ENCODE peak calls at places on chromosomes 3 and 15, in nine cellular contexts. R is HepG2, M is vagina, Z is spleen, X is transverse colon, N is breast epithelium, T is endothelial cell of umbilical vein, Y is stomach, O is suprapubic skin. D is an unnamed sample.

GRCh38 chr3:62161306-62161705 is 212.0 kb downstream of the FEZF2 start:
- DNase-seq in R (no peak), M (no peak), Z (no peak), X (no peak), N (no peak), T (peak; percentile 71), Y (no peak), O (no peak), D (no peak)

GRCh38 chr3:49707113-49707480 is 12.4 kb downstream of the AMIGO3 start:
- DNase-seq in R (no peak), M (no peak), Z (no peak), X (no peak), N (no peak), T (no peak), Y (no peak), O (no peak), D (no peak)

GRCh38 chr3:62911531-62911930 is 36.3 kb upstream of the CADPS start:
- DNase-seq in R (no peak), M (no peak), Z (no peak), X (no peak), N (no peak), T (no peak), Y (no peak), O (no peak), D (no peak)

GRCh38 chr3:13081603-13082360 is 8.6 kb upstream of the IQSEC1 start:
- DNase-seq in R (no peak), M (no peak), Z (no peak), X (no peak), N (no peak), T (no peak), Y (no peak), O (no peak), D (no peak)

GRCh38 chr3:81468385-81468784 is 293.1 kb downstream of the GBE1 start:
- DNase-seq in R (no peak), M (no peak), Z (no peak), X (peak; percentile 34), N (no peak), T (no peak), Y (no peak), O (no peak), D (no peak)

GRCh38 chr3:64291345-64291744 is 66.1 kb upstream of the PRICKLE2 start:
- DNase-seq in R (no peak), M (no peak), Z (no peak), X (peak; percentile 11), N (no peak), T (peak; percentile 22), Y (no peak), O (peak; percentile 83), D (no peak)

GRCh38 chr15:45307230-45307924 is 55.3 kb downstream of the SLC28A2 start:
- DNase-seq in R (peak; percentile 53), M (no peak), Z (no peak), X (no peak), N (no peak), T (peak; percentile 41), Y (no peak), O (no peak), D (peak; percentile 8)

GRCh38 chr15:48541659-48542334 is 103.7 kb downstream of the FBN1 start:
- DNase-seq in R (no peak), M (no peak), Z (no peak), X (no peak), N (no peak), T (peak; percentile 27), Y (no peak), O (no peak), D (no peak)

GRCh38 chr3:23094890-23095462 is 108.2 kb upstream of the UBE2E2 start:
- DNase-seq in R (peak; percentile 28), M (no peak), Z (no peak), X (no peak), N (no peak), T (peak; percentile 70), Y (no peak), O (no peak), D (no peak)

GRCh38 chr3:111173328-111173900 is 101.8 kb downstream of the NECTIN3 start:
- DNase-seq in R (no peak), M (no peak), Z (no peak), X (no peak), N (no peak), T (no peak), Y (no peak), O (no peak), D (no peak)

GRCh38 chr3:101379695-101380376 is 59.5 kb upstream of the IMPG2 start:
- DNase-seq in R (no peak), M (no peak), Z (no peak), X (no peak), N (no peak), T (no peak), Y (no peak), O (no peak), D (no peak)

GRCh38 chr15:93321881-93322282 is 232.9 kb upstream of the RGMA start:
- DNase-seq in R (peak; percentile 78), M (no peak), Z (no peak), X (no peak), N (peak; percentile 57), T (no peak), Y (peak; percentile 59), O (no peak), D (peak; percentile 48)

GRCh38 chr3:172846706-172847105 is 96.2 kb downstream of the ECT2 start:
- DNase-seq in R (no peak), M (no peak), Z (no peak), X (no peak), N (no peak), T (no peak), Y (no peak), O (no peak), D (no peak)

GRCh38 chr3:46466273-46466672 is 1.6 kb upstream of the LTF start:
- DNase-seq in R (no peak), M (peak; percentile 74), Z (no peak), X (no peak), N (no peak), T (no peak), Y (peak; percentile 84), O (no peak), D (no peak)

GRCh38 chr3:88263417-88264116 is 113.8 kb downstream of the C3orf38 start:
- DNase-seq in R (no peak), M (no peak), Z (no peak), X (peak; percentile 48), N (no peak), T (no peak), Y (no peak), O (no peak), D (no peak)

GRCh38 chr3:24496529-24497482 is 2.2 kb upstream of the THRB start:
- DNase-seq in R (peak; percentile 82), M (no peak), Z (peak; percentile 78), X (peak; percentile 77), N (no peak), T (peak; percentile 46), Y (peak; percentile 82), O (peak; percentile 86), D (peak; percentile 30)

GRCh38 chr3:28739647-28740046 is 391.0 kb upstream of the AZI2 start:
- DNase-seq in R (no peak), M (no peak), Z (no peak), X (no peak), N (no peak), T (no peak), Y (no peak), O (no peak), D (no peak)

GRCh38 chr3:158794936-158795518 is 6.8 kb upstream of the MFSD1 start:
- DNase-seq in R (peak; percentile 32), M (no peak), Z (no peak), X (no peak), N (no peak), T (peak; percentile 31), Y (no peak), O (no peak), D (no peak)

GRCh38 chr3:100060685-100061484 is 53.4 kb downstream of the FILIP1L start:
- DNase-seq in R (no peak), M (no peak), Z (no peak), X (no peak), N (no peak), T (no peak), Y (no peak), O (no peak), D (no peak)

GRCh38 chr3:126267169-126267975 is 87.0 kb upstream of the ALDH1L1 start:
- DNase-seq in R (peak; percentile 88), M (no peak), Z (no peak), X (peak; percentile 49), N (no peak), T (peak; percentile 89), Y (peak; percentile 83), O (peak; percentile 76), D (peak; percentile 61)

GRCh38 chr15:62899090-62899493 is 143.5 kb upstream of the TPM1 start:
- DNase-seq in R (peak; percentile 33), M (no peak), Z (no peak), X (peak; percentile 55), N (no peak), T (no peak), Y (no peak), O (no peak), D (peak; percentile 79)
- H3K4me1 ChIP-seq in R (peaks cover 71% of the 10 kb centered on the region), M (peaks cover 33% of the 10 kb centered on the region), Z (peaks cover 12% of the 10 kb centered on the region), X (peaks cover 34% of the 10 kb centered on the region), N (peaks cover 22% of the 10 kb centered on the region), T (peaks cover 40% of the 10 kb centered on the region), Y (peaks cover 53% of the 10 kb centered on the region), O (peaks cover 60% of the 10 kb centered on the region), D (peaks cover 15% of the 10 kb centered on the region)

DNA sequence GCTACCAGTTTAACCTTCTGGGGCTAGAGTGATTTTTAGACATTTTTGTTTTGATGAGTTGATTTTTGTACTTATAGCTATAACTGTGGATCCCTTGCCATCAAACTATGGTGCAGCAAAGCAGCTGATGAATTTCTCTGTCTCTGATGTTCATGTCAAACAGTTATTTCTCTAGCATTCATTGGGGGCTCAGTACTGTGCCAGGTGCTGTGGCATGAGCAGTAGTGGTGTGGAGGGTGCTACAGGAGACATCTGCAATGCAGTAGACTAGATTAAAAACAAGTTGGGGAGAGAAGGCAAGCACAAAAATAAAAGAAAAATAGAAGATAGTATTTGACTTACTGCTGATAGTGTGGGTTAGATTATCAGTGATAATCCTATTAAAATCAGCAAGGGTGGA is 95.3 kb downstream of the AKAP13 start:
- DNase-seq in R (no peak), M (no peak), Z (no peak), X (no peak), N (no peak), T (no peak), Y (no peak), O (no peak), D (no peak)
- H3K4me3 ChIP-seq in R (no peak overlapping the region), M (no peak overlapping the region), Z (no peak overlapping the region), X (no peak overlapping the region), N (no peak overlapping the region), T (no peak overlapping the region), Y (no peak overlapping the region), O (no peak overlapping the region), D (no peak overlapping the region)

DNA sequence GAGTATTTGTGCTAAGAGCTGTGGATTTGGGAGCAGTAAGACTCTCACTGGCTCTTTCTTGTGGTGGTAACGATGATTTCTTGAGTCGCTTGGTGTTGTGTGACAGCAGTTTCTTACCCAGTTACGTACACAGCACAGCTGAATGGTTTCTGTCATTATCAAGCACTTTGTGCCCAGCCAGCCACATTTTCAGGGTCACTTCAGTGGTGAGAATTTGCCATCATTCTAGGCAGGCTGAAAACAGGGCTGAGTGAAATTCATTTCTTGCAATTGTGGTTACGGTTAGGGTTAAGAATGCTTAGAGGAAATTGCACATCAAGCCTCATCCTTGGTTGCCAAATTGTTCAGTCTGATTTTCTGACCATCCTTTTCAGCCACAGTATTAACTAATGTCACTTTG is 130.1 kb downstream of the RYR3 start:
- DNase-seq in R (no peak), M (no peak), Z (no peak), X (no peak), N (no peak), T (no peak), Y (no peak), O (no peak), D (no peak)
- TF ChIP-seq POLR2AphosphoS5 in R (no peak), M (no peak), Z (no peak), X (no peak), N (no peak), T (no peak), Y (no peak), O (no peak), D (no peak)

GRCh38 chr15:74769463-74770025 is 12.3 kb upstream of the CSK start:
- DNase-seq in R (no peak), M (no peak), Z (no peak), X (no peak), N (no peak), T (no peak), Y (no peak), O (no peak), D (no peak)
- H3K4me1 ChIP-seq in R (peaks cover 42% of the 10 kb centered on the region), M (peaks cover 31% of the 10 kb centered on the region), Z (peaks cover 43% of the 10 kb centered on the region), X (peaks cover 19% of the 10 kb centered on the region), N (no peaks in the 10 kb centered on the region), T (peaks cover 2% of the 10 kb centered on the region), Y (peaks cover 17% of the 10 kb centered on the region), O (peaks cover 30% of the 10 kb centered on the region), D (no peaks in the 10 kb centered on the region)

D was measured in prostate gland.